ENCODE peak calls at places on chromosomes 12 and 14, in eight cellular contexts. One of them, this sample, is unnamed.

GRCh38 chr14:70885343-70886014 is 21.8 kb upstream of the PCNX1 start:
- DNase-seq in memory B cell: no peak
- DNase-seq in GM23338: no peak
- DNase-seq in NCI-H1417: no peak
- DNase-seq in left colon: no peak
- DNase-seq in GM04504: no peak
- DNase-seq in NCI-H774: no peak
- DNase-seq in NCI-H748 treated with DMSO at 0.1 percent for 48 hours: no peak
- DNase-seq in this sample: no peak

GRCh38 chr12:117100851-117101673 is 1.8 kb upstream of the TESC start:
- DNase-seq in memory B cell: no peak
- DNase-seq in NCI-H1417: peak
- DNase-seq in GM04504: no peak
- DNase-seq in NCI-H774: no peak
- DNase-seq in NCI-H748 treated with DMSO at 0.1 percent for 48 hours: no peak
- DNase-seq in left colon: no peak
- DNase-seq in GM23338: no peak
- DNase-seq in this sample: no peak

GRCh38 chr14:75424496-75424895 is 3.3 kb upstream of the JDP2 start:
- DNase-seq in GM04504: no peak
- DNase-seq in NCI-H774: no peak
- DNase-seq in left colon: no peak
- DNase-seq in NCI-H1417: no peak
- DNase-seq in NCI-H748 treated with DMSO at 0.1 percent for 48 hours: no peak
- DNase-seq in memory B cell: no peak
- DNase-seq in GM23338: no peak
- DNase-seq in this sample: no peak

GRCh38 chr14:95585971-95586620 is 51.2 kb downstream of the GLRX5 start:
- DNase-seq in GM23338: no peak
- DNase-seq in NCI-H1417: no peak
- DNase-seq in memory B cell: no peak
- DNase-seq in NCI-H748 treated with DMSO at 0.1 percent for 48 hours: no peak
- DNase-seq in GM04504: no peak
- DNase-seq in left colon: no peak
- DNase-seq in NCI-H774: no peak
- DNase-seq in this sample: no peak

GRCh38 chr14:51491776-51492175 is 159.9 kb upstream of the FRMD6 start:
- DNase-seq in NCI-H1417: no peak
- DNase-seq in NCI-H774: no peak
- DNase-seq in GM04504: no peak
- DNase-seq in memory B cell: no peak
- DNase-seq in GM23338: no peak
- DNase-seq in left colon: no peak
- DNase-seq in NCI-H748 treated with DMSO at 0.1 percent for 48 hours: no peak
- DNase-seq in this sample: no peak

GRCh38 chr14:92176476-92176875 is 54.7 kb downstream of the CPSF2 start:
- DNase-seq in NCI-H748 treated with DMSO at 0.1 percent for 48 hours: no peak
- DNase-seq in GM23338: no peak
- DNase-seq in GM04504: no peak
- DNase-seq in NCI-H1417: no peak
- DNase-seq in memory B cell: no peak
- DNase-seq in left colon: no peak
- DNase-seq in NCI-H774: no peak
- DNase-seq in this sample: no peak

GRCh38 chr12:53166837-53167236 is 13.7 kb upstream of the ZNF740 start:
- DNase-seq in NCI-H1417: no peak
- DNase-seq in NCI-H748 treated with DMSO at 0.1 percent for 48 hours: no peak
- DNase-seq in GM23338: no peak
- DNase-seq in memory B cell: no peak
- DNase-seq in left colon: no peak
- DNase-seq in NCI-H774: no peak
- DNase-seq in GM04504: no peak
- DNase-seq in this sample: no peak

GRCh38 chr12:57582440-57582839 is 8.6 kb upstream of the PIP4K2C start:
- DNase-seq in NCI-H748 treated with DMSO at 0.1 percent for 48 hours: no peak
- DNase-seq in left colon: no peak
- DNase-seq in memory B cell: no peak
- DNase-seq in GM23338: no peak
- DNase-seq in GM04504: no peak
- DNase-seq in NCI-H774: no peak
- DNase-seq in NCI-H1417: no peak
- DNase-seq in this sample: no peak

GRCh38 chr12:124730455-124730932 is 133.2 kb downstream of the SCARB1 start:
- DNase-seq in GM23338: no peak
- DNase-seq in memory B cell: no peak
- DNase-seq in NCI-H748 treated with DMSO at 0.1 percent for 48 hours: peak
- DNase-seq in NCI-H774: peak
- DNase-seq in left colon: peak
- DNase-seq in GM04504: no peak
- DNase-seq in NCI-H1417: peak
- DNase-seq in this sample: no peak

GRCh38 chr14:37545174-37545573 is 49.9 kb downstream of the FOXA1 start:
- DNase-seq in NCI-H1417: no peak
- DNase-seq in GM23338: no peak
- DNase-seq in NCI-H748 treated with DMSO at 0.1 percent for 48 hours: no peak
- DNase-seq in memory B cell: no peak
- DNase-seq in NCI-H774: no peak
- DNase-seq in left colon: no peak
- DNase-seq in GM04504: no peak
- DNase-seq in this sample: no peak

GRCh38 chr12:49413796-49414195 is 46.5 kb downstream of the SPATS2 start:
- DNase-seq in GM04504: no peak
- DNase-seq in NCI-H1417: no peak
- DNase-seq in NCI-H748 treated with DMSO at 0.1 percent for 48 hours: no peak
- DNase-seq in GM23338: no peak
- DNase-seq in NCI-H774: no peak
- DNase-seq in memory B cell: no peak
- DNase-seq in left colon: no peak
- DNase-seq in this sample: no peak

GRCh38 chr14:54570651-54571415 is 3.9 kb downstream of the SAMD4A start:
- DNase-seq in NCI-H748 treated with DMSO at 0.1 percent for 48 hours: no peak
- DNase-seq in GM04504: no peak
- DNase-seq in GM23338: no peak
- DNase-seq in NCI-H774: no peak
- DNase-seq in left colon: no peak
- DNase-seq in NCI-H1417: no peak
- DNase-seq in memory B cell: no peak
- DNase-seq in this sample: no peak

GRCh38 chr12:9742665-9743064 is 9.8 kb upstream of the CLECL1 start:
- DNase-seq in NCI-H748 treated with DMSO at 0.1 percent for 48 hours: no peak
- DNase-seq in memory B cell: no peak
- DNase-seq in GM04504: no peak
- DNase-seq in GM23338: no peak
- DNase-seq in NCI-H774: no peak
- DNase-seq in NCI-H1417: no peak
- DNase-seq in left colon: no peak
- DNase-seq in this sample: no peak

GRCh38 chr12:48296586-48297396 is 53.9 kb downstream of the ZNF641 start:
- DNase-seq in NCI-H1417: no peak
- DNase-seq in NCI-H748 treated with DMSO at 0.1 percent for 48 hours: no peak
- DNase-seq in GM04504: peak
- DNase-seq in NCI-H774: no peak
- DNase-seq in GM23338: peak
- DNase-seq in memory B cell: no peak
- DNase-seq in left colon: peak
- DNase-seq in this sample: no peak

GRCh38 chr14:81402123-81402495 is 2.0 kb upstream of the STON2 start:
- DNase-seq in GM23338: no peak
- DNase-seq in NCI-H1417: no peak
- DNase-seq in memory B cell: no peak
- DNase-seq in GM04504: no peak
- DNase-seq in NCI-H774: no peak
- DNase-seq in NCI-H748 treated with DMSO at 0.1 percent for 48 hours: no peak
- DNase-seq in left colon: no peak
- DNase-seq in this sample: no peak

GRCh38 chr12:11798856-11799530 is 149.5 kb downstream of the ETV6 start:
- DNase-seq in GM04504: peak
- DNase-seq in GM23338: no peak
- DNase-seq in NCI-H748 treated with DMSO at 0.1 percent for 48 hours: no peak
- DNase-seq in left colon: no peak
- DNase-seq in NCI-H1417: no peak
- DNase-seq in memory B cell: no peak
- DNase-seq in NCI-H774: no peak
- DNase-seq in this sample: no peak

GRCh38 chr14:58746261-58746660 is 108.5 kb downstream of the DACT1 start:
- DNase-seq in memory B cell: no peak
- DNase-seq in left colon: no peak
- DNase-seq in NCI-H748 treated with DMSO at 0.1 percent for 48 hours: no peak
- DNase-seq in GM04504: no peak
- DNase-seq in NCI-H1417: peak
- DNase-seq in NCI-H774: no peak
- DNase-seq in GM23338: no peak
- DNase-seq in this sample: no peak

GRCh38 chr12:49131051-49131972 is at the start of gene TUBA1B:
- DNase-seq in GM04504: peak
- DNase-seq in NCI-H1417: peak
- DNase-seq in left colon: peak
- DNase-seq in memory B cell: peak
- DNase-seq in NCI-H748 treated with DMSO at 0.1 percent for 48 hours: peak
- DNase-seq in NCI-H774: peak
- DNase-seq in GM23338: peak
- DNase-seq in this sample: peak

GRCh38 chr14:76115010-76115422 is 36.7 kb upstream of the GPATCH2L start:
- DNase-seq in NCI-H748 treated with DMSO at 0.1 percent for 48 hours: no peak
- DNase-seq in GM04504: no peak
- DNase-seq in memory B cell: no peak
- DNase-seq in GM23338: peak
- DNase-seq in left colon: no peak
- DNase-seq in NCI-H1417: no peak
- DNase-seq in NCI-H774: no peak
- DNase-seq in this sample: no peak

GRCh38 chr14:74456684-74457083 is 30.7 kb upstream of the SYNDIG1L start:
- DNase-seq in NCI-H1417: no peak
- DNase-seq in GM04504: no peak
- DNase-seq in NCI-H748 treated with DMSO at 0.1 percent for 48 hours: no peak
- DNase-seq in left colon: no peak
- DNase-seq in memory B cell: no peak
- DNase-seq in GM23338: no peak
- DNase-seq in NCI-H774: no peak
- DNase-seq in this sample: no peak

GRCh38 chr14:105210266-105211025 is 29.3 kb upstream of the NUDT14 start:
- DNase-seq in NCI-H774: no peak
- DNase-seq in NCI-H1417: no peak
- DNase-seq in memory B cell: no peak
- DNase-seq in left colon: no peak
- DNase-seq in GM23338: no peak
- DNase-seq in GM04504: no peak
- DNase-seq in NCI-H748 treated with DMSO at 0.1 percent for 48 hours: no peak
- DNase-seq in this sample: no peak

GRCh38 chr14:70123796-70124195 is 65.0 kb downstream of the SLC8A3 start:
- DNase-seq in GM04504: no peak
- DNase-seq in NCI-H1417: no peak
- DNase-seq in left colon: no peak
- DNase-seq in GM23338: no peak
- DNase-seq in memory B cell: no peak
- DNase-seq in NCI-H748 treated with DMSO at 0.1 percent for 48 hours: no peak
- DNase-seq in NCI-H774: no peak
- DNase-seq in this sample: no peak